ENCODE peak calls at places on chromosomes 13 and 19, in five cellular contexts. One of them, this sample, is unnamed.

GRCh38 chr19:50486823-50487515 is 10.3 kb upstream of the GARIN5A start:
- DNase-seq in mucosa of gallbladder: no peak
- DNase-seq in MCF 10A: peak; percentile 28
- DNase-seq in HTR-8/SVneo: no peak
- DNase-seq in foreskin keratinocyte: no peak
- DNase-seq in this sample: peak; percentile 48

GRCh38 chr13:56009418-56009817 is 1131.3 kb upstream of the PRR20A start:
- DNase-seq in HTR-8/SVneo: no peak
- DNase-seq in foreskin keratinocyte: no peak
- DNase-seq in mucosa of gallbladder: no peak
- DNase-seq in MCF 10A: no peak
- DNase-seq in this sample: no peak

GRCh38 chr13:107441279-107441678 is 774.1 kb downstream of the LIG4 start:
- DNase-seq in foreskin keratinocyte: no peak
- DNase-seq in HTR-8/SVneo: peak; percentile 14
- DNase-seq in mucosa of gallbladder: no peak
- DNase-seq in MCF 10A: peak; percentile 45
- DNase-seq in this sample: no peak

GRCh38 chr19:49167857-49168409 is 10.3 kb downstream of the TRPM4 start:
- DNase-seq in foreskin keratinocyte: no peak
- DNase-seq in mucosa of gallbladder: no peak
- DNase-seq in MCF 10A: no peak
- DNase-seq in HTR-8/SVneo: no peak
- DNase-seq in this sample: peak; percentile 21

GRCh38 chr19:38683393-38684077 is 36.1 kb downstream of the ACTN4 start:
- DNase-seq in MCF 10A: peak; percentile 99
- DNase-seq in mucosa of gallbladder: peak; percentile 94
- DNase-seq in foreskin keratinocyte: peak; percentile 100
- DNase-seq in HTR-8/SVneo: peak; percentile 80
- DNase-seq in this sample: peak; percentile 100

GRCh38 chr19:49862411-49863253 is 4.7 kb downstream of the PNKP start:
- DNase-seq in mucosa of gallbladder: no peak
- DNase-seq in foreskin keratinocyte: no peak
- DNase-seq in MCF 10A: no peak
- DNase-seq in HTR-8/SVneo: no peak
- DNase-seq in this sample: no peak

GRCh38 chr19:55667958-55668357 is 7.1 kb upstream of the EPN1 start:
- DNase-seq in MCF 10A: no peak
- DNase-seq in foreskin keratinocyte: no peak
- DNase-seq in mucosa of gallbladder: peak; percentile 70
- DNase-seq in HTR-8/SVneo: no peak
- DNase-seq in this sample: peak; percentile 85

GRCh38 chr19:39237200-39238184 is 7.3 kb downstream of the IFNL3 start:
- DNase-seq in foreskin keratinocyte: no peak
- DNase-seq in HTR-8/SVneo: peak; percentile 48
- DNase-seq in mucosa of gallbladder: peak; percentile 60
- DNase-seq in MCF 10A: peak; percentile 16
- DNase-seq in this sample: peak; percentile 73

GRCh38 chr13:59531571-59532091 is 632.1 kb downstream of the DIAPH3 start:
- DNase-seq in mucosa of gallbladder: peak; percentile 78
- DNase-seq in HTR-8/SVneo: no peak
- DNase-seq in MCF 10A: peak; percentile 87
- DNase-seq in foreskin keratinocyte: peak; percentile 15
- DNase-seq in this sample: peak; percentile 16

GRCh38 chr13:74128171-74128767 is 5.9 kb downstream of the KLF12 start:
- DNase-seq in foreskin keratinocyte: no peak
- DNase-seq in HTR-8/SVneo: no peak
- DNase-seq in MCF 10A: peak; percentile 29
- DNase-seq in mucosa of gallbladder: no peak
- DNase-seq in this sample: no peak

GRCh38 chr19:11766597-11767591 is at the start of gene ZNF441:
- DNase-seq in HTR-8/SVneo: peak; percentile 96
- DNase-seq in mucosa of gallbladder: peak; percentile 98
- DNase-seq in foreskin keratinocyte: peak; percentile 83
- DNase-seq in MCF 10A: peak; percentile 95
- DNase-seq in this sample: peak; percentile 96

GRCh38 chr13:97975280-97975850 is 21.9 kb downstream of the IPO5 start:
- DNase-seq in mucosa of gallbladder: no peak
- DNase-seq in foreskin keratinocyte: no peak
- DNase-seq in MCF 10A: no peak
- DNase-seq in HTR-8/SVneo: no peak
- DNase-seq in this sample: no peak

GRCh38 chr13:46666727-46667456 is 113.9 kb downstream of the LRCH1 start:
- DNase-seq in mucosa of gallbladder: no peak
- DNase-seq in foreskin keratinocyte: no peak
- DNase-seq in HTR-8/SVneo: no peak
- DNase-seq in MCF 10A: no peak
- DNase-seq in this sample: no peak

GRCh38 chr13:92172191-92172590 is 773.8 kb downstream of the GPC5 start:
- DNase-seq in mucosa of gallbladder: no peak
- DNase-seq in HTR-8/SVneo: no peak
- DNase-seq in MCF 10A: no peak
- DNase-seq in foreskin keratinocyte: no peak
- DNase-seq in this sample: no peak

GRCh38 chr19:5115771-5116202 is 146.9 kb downstream of the KDM4B start:
- DNase-seq in HTR-8/SVneo: no peak
- DNase-seq in mucosa of gallbladder: peak; percentile 23
- DNase-seq in foreskin keratinocyte: no peak
- DNase-seq in MCF 10A: peak; percentile 8
- DNase-seq in this sample: no peak

GRCh38 chr13:110454227-110454859 is 107.2 kb downstream of the RAB20 start:
- DNase-seq in HTR-8/SVneo: no peak
- DNase-seq in mucosa of gallbladder: no peak
- DNase-seq in foreskin keratinocyte: no peak
- DNase-seq in MCF 10A: no peak
- DNase-seq in this sample: no peak

GRCh38 chr19:14473073-14473790 is 1.9 kb downstream of the PTGER1 start:
- DNase-seq in MCF 10A: no peak
- DNase-seq in HTR-8/SVneo: no peak
- DNase-seq in foreskin keratinocyte: no peak
- DNase-seq in mucosa of gallbladder: no peak
- DNase-seq in this sample: no peak

GRCh38 chr13:68078457-68078856 is 848.3 kb upstream of the PCDH9 start:
- DNase-seq in HTR-8/SVneo: no peak
- DNase-seq in MCF 10A: peak; percentile 55
- DNase-seq in foreskin keratinocyte: peak; percentile 10
- DNase-seq in mucosa of gallbladder: no peak
- DNase-seq in this sample: no peak

GRCh38 chr13:112447761-112448603 is 71.8 kb downstream of the SPACA7 start:
- DNase-seq in mucosa of gallbladder: peak; percentile 9
- DNase-seq in foreskin keratinocyte: no peak
- DNase-seq in MCF 10A: no peak
- DNase-seq in HTR-8/SVneo: no peak
- DNase-seq in this sample: no peak

GRCh38 chr19:38057954-38058690 is 151.1 kb downstream of the SIPA1L3 start:
- DNase-seq in mucosa of gallbladder: no peak
- DNase-seq in HTR-8/SVneo: no peak
- DNase-seq in MCF 10A: no peak
- DNase-seq in foreskin keratinocyte: no peak
- DNase-seq in this sample: peak; percentile 93

GRCh38 chr13:78881746-78882145 is 222.8 kb upstream of the OBI1 start:
- DNase-seq in MCF 10A: no peak
- DNase-seq in HTR-8/SVneo: no peak
- DNase-seq in foreskin keratinocyte: no peak
- DNase-seq in mucosa of gallbladder: no peak
- DNase-seq in this sample: no peak